ENCODE peak calls at places on chromosomes 2 and 18, in five cellular contexts. Z, C, P, I and U are unnamed samples.

GRCh38 chr2:38075436-38076249 is at the start of gene CYP1B1:
- DNase-seq in C (peak), I (peak), P (no peak), Z (no peak), U (no peak)

GRCh38 chr2:98013407-98014042 is 17.8 kb upstream of the TMEM131 start:
- DNase-seq in P (no peak), C (peak), Z (no peak), I (peak), U (no peak)

GRCh38 chr2:218536804-218537494 is 31.2 kb downstream of the USP37 start:
- DNase-seq in C (no peak), Z (no peak), I (no peak), P (no peak), U (no peak)

GRCh38 chr18:73124165-73124564 is 256.4 kb upstream of the NETO1 start:
- DNase-seq in Z (no peak), I (no peak), P (no peak), C (peak), U (no peak)

GRCh38 chr2:1556286-1556685 is 143.0 kb downstream of the TPO start:
- DNase-seq in Z (no peak), I (no peak), P (no peak), C (no peak), U (no peak)

GRCh38 chr2:202743613-202744012 is 108.8 kb downstream of the FAM117B start:
- DNase-seq in P (no peak), Z (no peak), C (no peak), I (no peak), U (no peak)

GRCh38 chr18:45071959-45072358 is 391.3 kb downstream of the SETBP1 start:
- DNase-seq in I (no peak), C (no peak), P (no peak), Z (peak), U (peak)

GRCh38 chr2:159882069-159882468 is 84.1 kb upstream of the CD302 start:
- DNase-seq in P (no peak), C (no peak), I (no peak), Z (no peak), U (no peak)

GRCh38 chr2:238027591-238028415 is 33.0 kb upstream of the SCLY start:
- DNase-seq in P (no peak), C (no peak), Z (peak), I (no peak), U (no peak)

GRCh38 chr2:75100691-75101236 is 98.6 kb downstream of the TACR1 start:
- DNase-seq in P (no peak), Z (no peak), C (peak), I (no peak), U (no peak)

GRCh38 chr2:212811036-212811805 is 272.6 kb upstream of the ERBB4 start:
- DNase-seq in Z (no peak), P (no peak), I (no peak), C (peak), U (no peak)

GRCh38 chr18:75384144-75384543 is 43.4 kb downstream of the SMIM21 start:
- DNase-seq in I (no peak), P (no peak), Z (no peak), C (no peak), U (no peak)

GRCh38 chr2:113842919-113843736 is 46.8 kb upstream of the ACTR3 start:
- DNase-seq in P (no peak), C (peak), Z (no peak), I (no peak), U (no peak)

GRCh38 chr2:234178309-234179030 is 128.0 kb downstream of the SPP2 start:
- DNase-seq in C (peak), I (no peak), P (no peak), Z (no peak), U (no peak)

GRCh38 chr2:22907330-22907729 is 477.6 kb upstream of the KLHL29 start:
- DNase-seq in P (no peak), C (no peak), Z (no peak), I (no peak), U (no peak)

GRCh38 chr2:197871780-197872456 is 67.5 kb downstream of the PLCL1 start:
- DNase-seq in I (no peak), Z (no peak), C (no peak), P (no peak), U (no peak)

GRCh38 chr2:239729681-239730566 is 295.2 kb downstream of the NDUFA10 start:
- DNase-seq in Z (no peak), P (no peak), I (no peak), C (no peak), U (no peak)

GRCh38 chr18:44823782-44824181 is 143.1 kb downstream of the SETBP1 start:
- DNase-seq in C (peak), Z (no peak), I (no peak), P (no peak), U (no peak)

GRCh38 chr2:144963031-144963430 is 443.1 kb upstream of the ZEB2 start:
- DNase-seq in Z (no peak), I (no peak), P (no peak), C (no peak), U (no peak)

GRCh38 chr2:35184471-35184870 is 1171.1 kb upstream of the CRIM1 start:
- DNase-seq in Z (no peak), P (no peak), I (no peak), C (no peak), U (no peak)

GRCh38 chr2:131030478-131030971 is 62.7 kb downstream of the FAM168B start:
- DNase-seq in P (no peak), I (no peak), Z (no peak), C (no peak), U (no peak)

GRCh38 chr2:152558174-152559091 is 158.8 kb downstream of the PRPF40A start:
- DNase-seq in C (peak), Z (no peak), I (no peak), P (no peak), U (no peak)

GRCh38 chr2:219368690-219369108 is 19.0 kb downstream of the DNPEP start:
- DNase-seq in Z (no peak), I (no peak), P (no peak), C (peak), U (no peak)

GRCh38 chr2:14831458-14831857 is 198.9 kb downstream of the LRATD1 start:
- DNase-seq in P (no peak), Z (no peak), I (no peak), C (no peak), U (no peak)

GRCh38 chr2:6069354-6069753 is 377.2 kb downstream of the SOX11 start:
- DNase-seq in Z (no peak), C (peak), I (no peak), P (no peak), U (no peak)

GRCh38 chr2:126543081-126543480 is 112.9 kb upstream of the GYPC start:
- DNase-seq in P (no peak), C (no peak), Z (no peak), I (no peak), U (no peak)

GRCh38 chr2:46230115-46230571 is 67.1 kb upstream of the EPAS1 start:
- DNase-seq in P (no peak), Z (no peak), C (peak), I (no peak), U (peak)

GRCh38 chr2:158533009-158533408 is 76.3 kb downstream of the PKP4 start:
- DNase-seq in Z (no peak), C (no peak), P (no peak), I (no peak), U (no peak)

GRCh38 chr2:145066151-145066661 is 546.3 kb upstream of the ZEB2 start:
- DNase-seq in C (no peak), I (no peak), P (no peak), Z (no peak), U (no peak)